ENCODE peak calls at places on chromosome X, in seven cellular contexts. One of them, this sample, is unnamed.

GRCh38 chrX:78124304-78124703 is 15.1 kb downstream of the TAF9B start:
- DNase-seq in neural crest cell: no peak
- DNase-seq in EH: no peak
- DNase-seq in left lung: no peak
- DNase-seq in KBM-7: peak
- DNase-seq in anterior cingulate cortex: no peak
- DNase-seq in MCF 10A: no peak
- DNase-seq in this sample: no peak

GRCh38 chrX:42751573-42751972 is 26.4 kb downstream of the PPP1R2C start:
- DNase-seq in neural crest cell: no peak
- DNase-seq in EH: peak
- DNase-seq in left lung: no peak
- DNase-seq in KBM-7: no peak
- DNase-seq in anterior cingulate cortex: no peak
- DNase-seq in MCF 10A: no peak
- DNase-seq in this sample: no peak

GRCh38 chrX:43679778-43680177 is 23.7 kb downstream of the MAOA start:
- DNase-seq in neural crest cell: no peak
- DNase-seq in EH: no peak
- DNase-seq in left lung: no peak
- DNase-seq in KBM-7: no peak
- DNase-seq in anterior cingulate cortex: no peak
- DNase-seq in MCF 10A: peak
- DNase-seq in this sample: no peak

GRCh38 chrX:134990475-134991473 is at the start of gene SMIM10:
- DNase-seq in neural crest cell: peak
- DNase-seq in EH: peak
- DNase-seq in left lung: peak
- DNase-seq in KBM-7: peak
- DNase-seq in anterior cingulate cortex: no peak
- DNase-seq in MCF 10A: peak
- DNase-seq in this sample: no peak

GRCh38 chrX:118423558-118423957 is 72.1 kb upstream of the DOCK11 start:
- DNase-seq in neural crest cell: no peak
- DNase-seq in EH: no peak
- DNase-seq in left lung: no peak
- DNase-seq in KBM-7: no peak
- DNase-seq in anterior cingulate cortex: no peak
- DNase-seq in MCF 10A: no peak
- DNase-seq in this sample: no peak

GRCh38 chrX:30005821-30006220 is 209.5 kb upstream of the MAGEB2 start:
- DNase-seq in neural crest cell: no peak
- DNase-seq in EH: no peak
- DNase-seq in left lung: no peak
- DNase-seq in KBM-7: no peak
- DNase-seq in anterior cingulate cortex: no peak
- DNase-seq in MCF 10A: no peak
- DNase-seq in this sample: no peak

GRCh38 chrX:123184858-123185251 is 777 bp downstream of the GRIA3 start:
- DNase-seq in neural crest cell: peak
- DNase-seq in EH: peak
- DNase-seq in left lung: no peak
- DNase-seq in KBM-7: no peak
- DNase-seq in anterior cingulate cortex: peak
- DNase-seq in MCF 10A: no peak
- DNase-seq in this sample: peak

GRCh38 chrX:129795584-129795983 is 15.8 kb downstream of the SASH3 start:
- DNase-seq in neural crest cell: no peak
- DNase-seq in EH: no peak
- DNase-seq in left lung: no peak
- DNase-seq in KBM-7: no peak
- DNase-seq in anterior cingulate cortex: no peak
- DNase-seq in MCF 10A: no peak
- DNase-seq in this sample: no peak

GRCh38 chrX:111645607-111646006 is 35.4 kb upstream of the ALG13 start:
- DNase-seq in neural crest cell: no peak
- DNase-seq in EH: no peak
- DNase-seq in left lung: no peak
- DNase-seq in KBM-7: no peak
- DNase-seq in anterior cingulate cortex: no peak
- DNase-seq in MCF 10A: no peak
- DNase-seq in this sample: no peak

GRCh38 chrX:3711331-3711917 is 2.0 kb downstream of the PRKX start:
- DNase-seq in neural crest cell: no peak
- DNase-seq in EH: no peak
- DNase-seq in left lung: no peak
- DNase-seq in KBM-7: no peak
- DNase-seq in anterior cingulate cortex: no peak
- DNase-seq in MCF 10A: no peak
- DNase-seq in this sample: no peak

GRCh38 chrX:37314526-37314925 is 34.6 kb upstream of the PRRG1 start:
- DNase-seq in neural crest cell: no peak
- DNase-seq in EH: peak
- DNase-seq in left lung: no peak
- DNase-seq in KBM-7: no peak
- DNase-seq in anterior cingulate cortex: no peak
- DNase-seq in MCF 10A: no peak
- DNase-seq in this sample: no peak

GRCh38 chrX:123731258-123731986 is 1.4 kb downstream of the THOC2 start:
- DNase-seq in neural crest cell: no peak
- DNase-seq in EH: peak
- DNase-seq in left lung: peak
- DNase-seq in KBM-7: peak
- DNase-seq in anterior cingulate cortex: no peak
- DNase-seq in MCF 10A: peak
- DNase-seq in this sample: no peak

GRCh38 chrX:56793533-56794320 is 64.7 kb downstream of the NBDY start:
- DNase-seq in neural crest cell: no peak
- DNase-seq in EH: peak
- DNase-seq in left lung: peak
- DNase-seq in KBM-7: no peak
- DNase-seq in anterior cingulate cortex: no peak
- DNase-seq in MCF 10A: no peak
- DNase-seq in this sample: peak

GRCh38 chrX:104660092-104660491 is 94.1 kb downstream of the IL1RAPL2 start:
- DNase-seq in neural crest cell: no peak
- DNase-seq in EH: no peak
- DNase-seq in left lung: no peak
- DNase-seq in KBM-7: no peak
- DNase-seq in anterior cingulate cortex: no peak
- DNase-seq in MCF 10A: no peak
- DNase-seq in this sample: no peak

GRCh38 chrX:28693101-28693500 is 105.9 kb downstream of the IL1RAPL1 start:
- DNase-seq in neural crest cell: no peak
- DNase-seq in EH: no peak
- DNase-seq in left lung: no peak
- DNase-seq in KBM-7: no peak
- DNase-seq in anterior cingulate cortex: no peak
- DNase-seq in MCF 10A: no peak
- DNase-seq in this sample: no peak

GRCh38 chrX:153779891-153780677 is 757 bp upstream of the SRPK3 start:
- DNase-seq in neural crest cell: no peak
- DNase-seq in EH: peak
- DNase-seq in left lung: no peak
- DNase-seq in KBM-7: peak
- DNase-seq in anterior cingulate cortex: no peak
- DNase-seq in MCF 10A: no peak
- DNase-seq in this sample: no peak

GRCh38 chrX:806586-806985 is 176.0 kb downstream of the SHOX start:
- DNase-seq in neural crest cell: no peak
- DNase-seq in EH: no peak
- DNase-seq in left lung: no peak
- DNase-seq in KBM-7: no peak
- DNase-seq in anterior cingulate cortex: no peak
- DNase-seq in MCF 10A: no peak
- DNase-seq in this sample: no peak

GRCh38 chrX:129823115-129823514 is 20.6 kb downstream of the ZDHHC9 start:
- DNase-seq in neural crest cell: peak
- DNase-seq in EH: peak
- DNase-seq in left lung: no peak
- DNase-seq in KBM-7: peak
- DNase-seq in anterior cingulate cortex: no peak
- DNase-seq in MCF 10A: peak
- DNase-seq in this sample: no peak

GRCh38 chrX:16665089-16665488 is 15.1 kb downstream of the S100G start:
- DNase-seq in neural crest cell: no peak
- DNase-seq in EH: peak
- DNase-seq in left lung: no peak
- DNase-seq in KBM-7: no peak
- DNase-seq in anterior cingulate cortex: no peak
- DNase-seq in MCF 10A: peak
- DNase-seq in this sample: no peak

GRCh38 chrX:84197550-84197949 is 9.6 kb upstream of the RPS6KA6 start:
- DNase-seq in neural crest cell: no peak
- DNase-seq in EH: peak
- DNase-seq in left lung: no peak
- DNase-seq in KBM-7: no peak
- DNase-seq in anterior cingulate cortex: no peak
- DNase-seq in MCF 10A: no peak
- DNase-seq in this sample: no peak

GRCh38 chrX:12974217-12974796 is 603 bp upstream of the TMSB4X start:
- DNase-seq in neural crest cell: peak
- DNase-seq in EH: peak
- DNase-seq in left lung: peak
- DNase-seq in KBM-7: peak
- DNase-seq in anterior cingulate cortex: peak
- DNase-seq in MCF 10A: peak
- DNase-seq in this sample: peak

GRCh38 chrX:108437789-108438623 is at the start of gene COL4A6:
- DNase-seq in neural crest cell: peak
- DNase-seq in EH: peak
- DNase-seq in left lung: no peak
- DNase-seq in KBM-7: no peak
- DNase-seq in anterior cingulate cortex: no peak
- DNase-seq in MCF 10A: peak
- DNase-seq in this sample: no peak

GRCh38 chrX:31039327-31039711 is 32.5 kb downstream of the FTHL17 start:
- DNase-seq in neural crest cell: no peak
- DNase-seq in EH: no peak
- DNase-seq in left lung: no peak
- DNase-seq in KBM-7: no peak
- DNase-seq in anterior cingulate cortex: no peak
- DNase-seq in MCF 10A: no peak
- DNase-seq in this sample: no peak

GRCh38 chrX:41116948-41117347 is 31.7 kb downstream of the USP9X start:
- DNase-seq in neural crest cell: no peak
- DNase-seq in EH: no peak
- DNase-seq in left lung: no peak
- DNase-seq in KBM-7: no peak
- DNase-seq in anterior cingulate cortex: no peak
- DNase-seq in MCF 10A: no peak
- DNase-seq in this sample: no peak

GRCh38 chrX:11567528-11568220 is 98.0 kb downstream of the ARHGAP6 start:
- DNase-seq in neural crest cell: no peak
- DNase-seq in EH: no peak
- DNase-seq in left lung: no peak
- DNase-seq in KBM-7: no peak
- DNase-seq in anterior cingulate cortex: no peak
- DNase-seq in MCF 10A: no peak
- DNase-seq in this sample: no peak

GRCh38 chrX:47562615-47563243 is 1.7 kb downstream of the ARAF start:
- DNase-seq in neural crest cell: peak
- DNase-seq in EH: peak
- DNase-seq in left lung: no peak
- DNase-seq in KBM-7: peak
- DNase-seq in anterior cingulate cortex: no peak
- DNase-seq in MCF 10A: no peak
- DNase-seq in this sample: no peak

GRCh38 chrX:53316121-53316859 is 34.9 kb upstream of the IQSEC2 start:
- DNase-seq in neural crest cell: no peak
- DNase-seq in EH: no peak
- DNase-seq in left lung: no peak
- DNase-seq in KBM-7: no peak
- DNase-seq in anterior cingulate cortex: no peak
- DNase-seq in MCF 10A: no peak
- DNase-seq in this sample: no peak

GRCh38 chrX:115337735-115338134 is 48.2 kb downstream of the LUZP4 start:
- DNase-seq in neural crest cell: no peak
- DNase-seq in EH: peak
- DNase-seq in left lung: peak
- DNase-seq in KBM-7: no peak
- DNase-seq in anterior cingulate cortex: no peak
- DNase-seq in MCF 10A: peak
- DNase-seq in this sample: no peak

GRCh38 chrX:33188881-33189280 is 22.5 kb downstream of the DMD start:
- DNase-seq in neural crest cell: no peak
- DNase-seq in EH: no peak
- DNase-seq in left lung: no peak
- DNase-seq in KBM-7: no peak
- DNase-seq in anterior cingulate cortex: no peak
- DNase-seq in MCF 10A: no peak
- DNase-seq in this sample: no peak

This sample was measured in C1 segment of cervical spinal cord.